ENCODE peak calls at places on chromosomes 13 and 19, in eight cellular contexts. T is mesenchymal stem cell; B is OCI-LY7; V is body of pancreas; Y is tibial nerve; R is left ventricle myocardium inferior; M is CD8-positive, alpha-beta memory T cell; S is colonic mucosa. C is an unnamed sample.

GRCh38 chr13:79070343-79070974 is 335.6 kb downstream of the RBM26 start:
- DNase-seq in T (no peak), B (peak), V (no peak), Y (no peak), R (no peak), M (no peak), S (no peak), C (no peak)

GRCh38 chr19:14073925-14074838 is 1.6 kb downstream of the MISP3 start:
- DNase-seq in T (peak), B (peak), V (no peak), Y (peak), R (no peak), M (no peak), S (peak), C (no peak)

GRCh38 chr19:46616631-46617322 is 8.1 kb downstream of the PTGIR start:
- DNase-seq in T (peak), B (peak), V (peak), Y (no peak), R (peak), M (no peak), S (no peak), C (peak)

GRCh38 chr13:96781141-96781540 is 213.1 kb downstream of the OXGR1 start:
- DNase-seq in T (no peak), B (no peak), V (no peak), Y (peak), R (peak), M (no peak), S (no peak), C (no peak)

GRCh38 chr19:21751379-21751778 is 16.0 kb downstream of the ZNF100 start:
- DNase-seq in T (peak), B (no peak), V (no peak), Y (no peak), R (no peak), M (no peak), S (no peak), C (no peak)

GRCh38 chr13:112055032-112055416 is 11.9 kb upstream of the SOX1 start:
- DNase-seq in T (no peak), B (no peak), V (no peak), Y (no peak), R (no peak), M (no peak), S (no peak), C (no peak)

GRCh38 chr19:47765522-47766358 is 12.8 kb upstream of the SELENOW start:
- DNase-seq in T (peak), B (peak), V (peak), Y (peak), R (peak), M (peak), S (peak), C (peak)

GRCh38 chr19:13275016-13275722 is 125.0 kb downstream of the IER2 start:
- DNase-seq in T (no peak), B (no peak), V (no peak), Y (no peak), R (no peak), M (no peak), S (no peak), C (no peak)

GRCh38 chr19:33393286-33394005 is 19.9 kb downstream of the CEBPG start:
- DNase-seq in T (no peak), B (no peak), V (no peak), Y (no peak), R (peak), M (no peak), S (no peak), C (peak)

GRCh38 chr13:111317571-111318360 is 2.7 kb upstream of the TEX29 start:
- DNase-seq in T (no peak), B (no peak), V (no peak), Y (no peak), R (no peak), M (no peak), S (no peak), C (no peak)

GRCh38 chr19:50639121-50640112 is at the start of gene SYT3:
- DNase-seq in T (no peak), B (no peak), V (peak), Y (no peak), R (peak), M (no peak), S (no peak), C (peak)

GRCh38 chr13:112134150-112135075 is 67.5 kb downstream of the SOX1 start:
- DNase-seq in T (no peak), B (no peak), V (no peak), Y (no peak), R (no peak), M (no peak), S (no peak), C (no peak)

GRCh38 chr19:49560358-49560900 is 19.9 kb downstream of the NOSIP start:
- DNase-seq in T (no peak), B (no peak), V (peak), Y (peak), R (peak), M (no peak), S (no peak), C (no peak)

GRCh38 chr13:65613004-65613403 is 1617.1 kb downstream of the PCDH9 start:
- DNase-seq in T (no peak), B (peak), V (no peak), Y (no peak), R (no peak), M (no peak), S (no peak), C (peak)

GRCh38 chr19:8206147-8207087 is 2.8 kb upstream of the CERS4 start:
- DNase-seq in T (no peak), B (no peak), V (peak), Y (no peak), R (no peak), M (no peak), S (no peak), C (no peak)

GRCh38 chr19:31220540-31220939 is 128.7 kb downstream of the TSHZ3 start:
- DNase-seq in T (no peak), B (peak), V (no peak), Y (no peak), R (no peak), M (no peak), S (no peak), C (peak)

GRCh38 chr19:32406161-32407003 is 812 bp downstream of the DPY19L3 start:
- DNase-seq in T (peak), B (no peak), V (no peak), Y (no peak), R (no peak), M (no peak), S (no peak), C (peak)

GRCh38 chr19:5343848-5344247 is 3.2 kb upstream of the PTPRS start:
- DNase-seq in T (peak), B (no peak), V (no peak), Y (no peak), R (no peak), M (no peak), S (no peak), C (no peak)

GRCh38 chr13:74026753-74027152 is 107.5 kb downstream of the KLF12 start:
- DNase-seq in T (peak), B (peak), V (no peak), Y (no peak), R (no peak), M (peak), S (peak), C (no peak)

GRCh38 chr13:35552172-35552844 is 75.8 kb upstream of the MAB21L1 start:
- DNase-seq in T (no peak), B (no peak), V (no peak), Y (no peak), R (no peak), M (no peak), S (no peak), C (no peak)

GRCh38 chr13:53250272-53250875 is 221.8 kb downstream of the OLFM4 start:
- DNase-seq in T (peak), B (peak), V (peak), Y (peak), R (no peak), M (no peak), S (peak), C (peak)

GRCh38 chr13:85970727-85971126 is 171.5 kb upstream of the SLITRK6 start:
- DNase-seq in T (peak), B (no peak), V (no peak), Y (no peak), R (no peak), M (no peak), S (no peak), C (no peak)

GRCh38 chr13:97141564-97142005 is 80.5 kb upstream of the MBNL2 start:
- DNase-seq in T (peak), B (no peak), V (peak), Y (peak), R (no peak), M (no peak), S (peak), C (peak)

GRCh38 chr19:33503791-33504444 is 17.7 kb downstream of the PEPD start:
- DNase-seq in T (no peak), B (no peak), V (no peak), Y (no peak), R (no peak), M (no peak), S (no peak), C (no peak)

GRCh38 chr19:48558018-48558684 is 6.2 kb downstream of the SULT2B1 start:
- DNase-seq in T (peak), B (no peak), V (no peak), Y (no peak), R (no peak), M (no peak), S (peak), C (no peak)

GRCh38 chr19:32677657-32678056 is 2.0 kb downstream of the RGS9BP start:
- DNase-seq in T (peak), B (no peak), V (no peak), Y (no peak), R (no peak), M (no peak), S (no peak), C (peak)

GRCh38 chr13:111326621-111326965 is 6.2 kb downstream of the TEX29 start:
- DNase-seq in T (no peak), B (no peak), V (no peak), Y (no peak), R (no peak), M (no peak), S (no peak), C (no peak)

GRCh38 chr13:50940509-50940908 is 30.9 kb downstream of the RNASEH2B start:
- DNase-seq in T (no peak), B (no peak), V (no peak), Y (no peak), R (no peak), M (no peak), S (no peak), C (no peak)

GRCh38 chr13:29713841-29714240 is 118.4 kb upstream of the SLC7A1 start:
- DNase-seq in T (no peak), B (peak), V (no peak), Y (no peak), R (no peak), M (no peak), S (no peak), C (no peak)

DNA sequence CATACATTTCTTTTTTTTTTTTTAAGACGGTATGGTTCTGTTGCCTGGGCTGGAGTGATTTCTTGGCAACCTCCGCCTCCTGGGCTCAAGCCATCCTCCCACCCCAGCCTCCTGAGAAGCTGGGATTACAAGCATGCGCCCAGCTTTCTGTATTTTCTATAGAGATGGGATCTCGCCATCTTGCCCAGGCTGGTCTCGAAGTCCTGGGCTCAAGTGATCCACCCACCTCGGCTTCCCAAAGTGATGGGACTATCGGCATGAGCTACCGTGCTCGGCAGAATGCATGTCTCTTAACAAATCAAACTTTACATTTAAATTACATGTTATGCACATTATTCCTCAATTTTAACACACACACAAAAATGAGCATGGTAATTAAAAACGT is 1.2 kb downstream of the NDUFA13 start:
- DNase-seq in T (no peak), B (no peak), V (no peak), Y (no peak), R (no peak), M (no peak), S (no peak), C (no peak)
- H3K4me3 ChIP-seq in T (peak), B (peak), V (no peak), Y (no peak), R (peak), M (no peak), S (peak), C (peak)

DNA sequence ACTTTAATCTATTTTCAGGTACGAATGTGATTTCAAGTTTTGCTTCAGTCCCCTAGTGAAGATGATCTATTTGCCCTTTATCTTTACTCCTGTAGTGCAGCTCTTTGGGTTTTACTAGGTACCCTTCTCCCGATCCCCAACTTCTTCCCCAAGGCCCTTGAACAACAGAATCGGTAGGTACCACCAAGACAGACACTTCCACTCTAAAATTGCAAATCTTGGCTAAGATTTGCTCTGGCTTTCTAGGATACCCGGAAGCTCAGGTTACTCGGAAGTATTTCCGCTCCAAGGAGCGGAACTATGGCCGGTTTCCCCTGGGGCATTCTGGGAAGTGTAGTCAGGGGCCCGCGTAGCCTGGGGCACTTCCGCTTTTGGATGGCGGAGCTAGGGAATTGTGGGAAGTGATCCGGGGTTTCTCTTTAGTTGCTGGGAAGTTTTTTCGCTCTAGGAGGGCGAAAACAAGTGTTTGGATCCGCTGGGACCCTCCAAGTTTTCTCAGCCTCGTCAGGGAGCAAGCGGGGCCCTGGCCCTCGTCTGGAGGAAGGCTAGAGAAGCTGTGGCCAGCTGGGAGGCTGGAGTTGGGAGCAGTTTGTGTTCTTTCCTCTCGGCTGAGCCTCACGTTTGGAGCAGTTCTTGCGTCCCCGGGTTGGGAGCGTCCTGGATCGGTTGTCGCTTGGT is 5.1 kb upstream of the ZNF227 start:
- DNase-seq in T (peak), B (peak), V (peak), Y (peak), R (peak), M (peak), S (peak), C (peak)
- H3K27ac ChIP-seq in T (peak), B (peak), V (peak), Y (peak), R (peak), M (peak), S (peak), C (peak)

GRCh38 chr19:1211494-1212234 is 6.1 kb downstream of the STK11 start:
- DNase-seq in T (no peak), B (no peak), V (peak), Y (no peak), R (no peak), M (no peak), S (no peak), C (peak)
- H3K4me3 ChIP-seq in T (no peak), B (no peak), V (no peak), Y (no peak), R (no peak), M (no peak), S (no peak), C (no peak)

GRCh38 chr19:40791349-40791748 is 7.6 kb upstream of the EGLN2 start:
- DNase-seq in T (no peak), B (no peak), V (no peak), Y (no peak), R (no peak), M (no peak), S (no peak), C (no peak)
- H3K27ac ChIP-seq in T (no peak), B (no peak), V (no peak), Y (no peak), R (no peak), M (no peak), S (peak), C (no peak)

C was measured in neural progenitor cell.